ENCODE peak calls at places on chromosome 19, in nine cellular contexts. One of them, this sample, is unnamed.

GRCh38 chr19:5926641-5927438 is 12.8 kb downstream of the CAPS start:
- DNase-seq in NCI-H1930: no peak
- DNase-seq in endothelial cell: no peak
- DNase-seq in astrocyte of the spinal cord: peak; percentile 13
- DNase-seq in ELR: no peak
- DNase-seq in HFF-Myc: peak; percentile 67
- DNase-seq in stimulated activated CD4-positive, alpha-beta T cell treated with anti-CD3 and anti-CD28 coated beads, TNF-alpha, amount 100 ng/mL, for 1 hour: no peak
- DNase-seq in type B pancreatic cell: no peak
- DNase-seq in progenitor cell of endocrine pancreas: no peak
- DNase-seq in this sample: no peak

GRCh38 chr19:44573647-44574046 is 39.7 kb upstream of the IGSF23 start:
- DNase-seq in NCI-H1930: no peak
- DNase-seq in endothelial cell: no peak
- DNase-seq in astrocyte of the spinal cord: no peak
- DNase-seq in ELR: no peak
- DNase-seq in HFF-Myc: no peak
- DNase-seq in stimulated activated CD4-positive, alpha-beta T cell treated with anti-CD3 and anti-CD28 coated beads, TNF-alpha, amount 100 ng/mL, for 1 hour: no peak
- DNase-seq in type B pancreatic cell: no peak
- DNase-seq in progenitor cell of endocrine pancreas: no peak
- DNase-seq in this sample: no peak

GRCh38 chr19:21463449-21464105 is 41.8 kb upstream of the ZNF429 start:
- DNase-seq in NCI-H1930: peak; percentile 7
- DNase-seq in endothelial cell: peak; percentile 53
- DNase-seq in astrocyte of the spinal cord: peak; percentile 3
- DNase-seq in ELR: no peak
- DNase-seq in HFF-Myc: no peak
- DNase-seq in stimulated activated CD4-positive, alpha-beta T cell treated with anti-CD3 and anti-CD28 coated beads, TNF-alpha, amount 100 ng/mL, for 1 hour: no peak
- DNase-seq in type B pancreatic cell: peak; percentile 79
- DNase-seq in progenitor cell of endocrine pancreas: peak; percentile 63
- DNase-seq in this sample: no peak

GRCh38 chr19:7869453-7869909 is 4.7 kb downstream of the PRR36 start:
- DNase-seq in NCI-H1930: no peak
- DNase-seq in endothelial cell: peak; percentile 53
- DNase-seq in astrocyte of the spinal cord: no peak
- DNase-seq in ELR: peak; percentile 54
- DNase-seq in HFF-Myc: no peak
- DNase-seq in stimulated activated CD4-positive, alpha-beta T cell treated with anti-CD3 and anti-CD28 coated beads, TNF-alpha, amount 100 ng/mL, for 1 hour: peak; percentile 69
- DNase-seq in type B pancreatic cell: no peak
- DNase-seq in progenitor cell of endocrine pancreas: no peak
- DNase-seq in this sample: peak; percentile 77

GRCh38 chr19:11598103-11598483 is 810 bp downstream of the ZNF627 start:
- DNase-seq in NCI-H1930: no peak
- DNase-seq in endothelial cell: no peak
- DNase-seq in astrocyte of the spinal cord: no peak
- DNase-seq in ELR: no peak
- DNase-seq in HFF-Myc: no peak
- DNase-seq in stimulated activated CD4-positive, alpha-beta T cell treated with anti-CD3 and anti-CD28 coated beads, TNF-alpha, amount 100 ng/mL, for 1 hour: no peak
- DNase-seq in type B pancreatic cell: no peak
- DNase-seq in progenitor cell of endocrine pancreas: no peak
- DNase-seq in this sample: no peak

GRCh38 chr19:46413262-46414031 is at the start of gene CCDC8:
- DNase-seq in NCI-H1930: no peak
- DNase-seq in endothelial cell: peak; percentile 77
- DNase-seq in astrocyte of the spinal cord: peak; percentile 97
- DNase-seq in ELR: peak; percentile 61
- DNase-seq in HFF-Myc: peak; percentile 85
- DNase-seq in stimulated activated CD4-positive, alpha-beta T cell treated with anti-CD3 and anti-CD28 coated beads, TNF-alpha, amount 100 ng/mL, for 1 hour: no peak
- DNase-seq in type B pancreatic cell: peak; percentile 89
- DNase-seq in progenitor cell of endocrine pancreas: peak; percentile 85
- DNase-seq in this sample: no peak

GRCh38 chr19:16168465-16169081 is 4.8 kb downstream of the CIB3 start:
- DNase-seq in NCI-H1930: no peak
- DNase-seq in endothelial cell: no peak
- DNase-seq in astrocyte of the spinal cord: no peak
- DNase-seq in ELR: peak; percentile 22
- DNase-seq in HFF-Myc: no peak
- DNase-seq in stimulated activated CD4-positive, alpha-beta T cell treated with anti-CD3 and anti-CD28 coated beads, TNF-alpha, amount 100 ng/mL, for 1 hour: no peak
- DNase-seq in type B pancreatic cell: no peak
- DNase-seq in progenitor cell of endocrine pancreas: no peak
- DNase-seq in this sample: no peak

GRCh38 chr19:41427647-41428480 is 690 bp upstream of the B3GNT8 start:
- DNase-seq in NCI-H1930: no peak
- DNase-seq in endothelial cell: peak; percentile 33
- DNase-seq in astrocyte of the spinal cord: no peak
- DNase-seq in ELR: peak; percentile 24
- DNase-seq in HFF-Myc: no peak
- DNase-seq in stimulated activated CD4-positive, alpha-beta T cell treated with anti-CD3 and anti-CD28 coated beads, TNF-alpha, amount 100 ng/mL, for 1 hour: no peak
- DNase-seq in type B pancreatic cell: no peak
- DNase-seq in progenitor cell of endocrine pancreas: no peak
- DNase-seq in this sample: no peak

GRCh38 chr19:6125571-6125989 is 9.9 kb upstream of the ACSBG2 start:
- DNase-seq in NCI-H1930: peak; percentile 50
- DNase-seq in endothelial cell: peak; percentile 35
- DNase-seq in astrocyte of the spinal cord: peak; percentile 70
- DNase-seq in ELR: peak; percentile 85
- DNase-seq in HFF-Myc: peak; percentile 66
- DNase-seq in stimulated activated CD4-positive, alpha-beta T cell treated with anti-CD3 and anti-CD28 coated beads, TNF-alpha, amount 100 ng/mL, for 1 hour: peak; percentile 41
- DNase-seq in type B pancreatic cell: no peak
- DNase-seq in progenitor cell of endocrine pancreas: no peak
- DNase-seq in this sample: no peak

GRCh38 chr19:54035215-54036178 is 28.2 kb downstream of the VSTM1 start:
- DNase-seq in NCI-H1930: no peak
- DNase-seq in endothelial cell: no peak
- DNase-seq in astrocyte of the spinal cord: peak; percentile 81
- DNase-seq in ELR: peak; percentile 88
- DNase-seq in HFF-Myc: peak; percentile 79
- DNase-seq in stimulated activated CD4-positive, alpha-beta T cell treated with anti-CD3 and anti-CD28 coated beads, TNF-alpha, amount 100 ng/mL, for 1 hour: no peak
- DNase-seq in type B pancreatic cell: no peak
- DNase-seq in progenitor cell of endocrine pancreas: no peak
- DNase-seq in this sample: no peak

GRCh38 chr19:40341601-40342482 is 6.4 kb downstream of the C19orf47 start:
- DNase-seq in NCI-H1930: no peak
- DNase-seq in endothelial cell: no peak
- DNase-seq in astrocyte of the spinal cord: no peak
- DNase-seq in ELR: no peak
- DNase-seq in HFF-Myc: no peak
- DNase-seq in stimulated activated CD4-positive, alpha-beta T cell treated with anti-CD3 and anti-CD28 coated beads, TNF-alpha, amount 100 ng/mL, for 1 hour: no peak
- DNase-seq in type B pancreatic cell: no peak
- DNase-seq in progenitor cell of endocrine pancreas: no peak
- DNase-seq in this sample: no peak

GRCh38 chr19:34480971-34481821 is at the start of gene WTIP:
- DNase-seq in NCI-H1930: no peak
- DNase-seq in endothelial cell: peak; percentile 84
- DNase-seq in astrocyte of the spinal cord: peak; percentile 89
- DNase-seq in ELR: peak; percentile 87
- DNase-seq in HFF-Myc: no peak
- DNase-seq in stimulated activated CD4-positive, alpha-beta T cell treated with anti-CD3 and anti-CD28 coated beads, TNF-alpha, amount 100 ng/mL, for 1 hour: no peak
- DNase-seq in type B pancreatic cell: peak; percentile 91
- DNase-seq in progenitor cell of endocrine pancreas: peak; percentile 87
- DNase-seq in this sample: no peak

GRCh38 chr19:23222998-23223652 is 27.1 kb downstream of the ZNF724 start:
- DNase-seq in NCI-H1930: no peak
- DNase-seq in endothelial cell: no peak
- DNase-seq in astrocyte of the spinal cord: no peak
- DNase-seq in ELR: peak; percentile 3
- DNase-seq in HFF-Myc: no peak
- DNase-seq in stimulated activated CD4-positive, alpha-beta T cell treated with anti-CD3 and anti-CD28 coated beads, TNF-alpha, amount 100 ng/mL, for 1 hour: no peak
- DNase-seq in type B pancreatic cell: no peak
- DNase-seq in progenitor cell of endocrine pancreas: no peak
- DNase-seq in this sample: no peak

GRCh38 chr19:5234412-5234811 is 106.2 kb downstream of the PTPRS start:
- DNase-seq in NCI-H1930: no peak
- DNase-seq in endothelial cell: no peak
- DNase-seq in astrocyte of the spinal cord: no peak
- DNase-seq in ELR: no peak
- DNase-seq in HFF-Myc: no peak
- DNase-seq in stimulated activated CD4-positive, alpha-beta T cell treated with anti-CD3 and anti-CD28 coated beads, TNF-alpha, amount 100 ng/mL, for 1 hour: no peak
- DNase-seq in type B pancreatic cell: no peak
- DNase-seq in progenitor cell of endocrine pancreas: no peak
- DNase-seq in this sample: no peak

GRCh38 chr19:30419581-30420180 is 47.5 kb downstream of the ZNF536 start:
- DNase-seq in NCI-H1930: no peak
- DNase-seq in endothelial cell: no peak
- DNase-seq in astrocyte of the spinal cord: no peak
- DNase-seq in ELR: no peak
- DNase-seq in HFF-Myc: no peak
- DNase-seq in stimulated activated CD4-positive, alpha-beta T cell treated with anti-CD3 and anti-CD28 coated beads, TNF-alpha, amount 100 ng/mL, for 1 hour: no peak
- DNase-seq in type B pancreatic cell: no peak
- DNase-seq in progenitor cell of endocrine pancreas: no peak
- DNase-seq in this sample: no peak

GRCh38 chr19:17755977-17756670 is 4.8 kb downstream of the FCHO1 start:
- DNase-seq in NCI-H1930: no peak
- DNase-seq in endothelial cell: peak; percentile 59
- DNase-seq in astrocyte of the spinal cord: peak; percentile 39
- DNase-seq in ELR: peak; percentile 49
- DNase-seq in HFF-Myc: no peak
- DNase-seq in stimulated activated CD4-positive, alpha-beta T cell treated with anti-CD3 and anti-CD28 coated beads, TNF-alpha, amount 100 ng/mL, for 1 hour: no peak
- DNase-seq in type B pancreatic cell: no peak
- DNase-seq in progenitor cell of endocrine pancreas: peak; percentile 24
- DNase-seq in this sample: no peak

GRCh38 chr19:9934132-9934950 is 2.0 kb downstream of the OLFM2 start:
- DNase-seq in NCI-H1930: peak; percentile 11
- DNase-seq in endothelial cell: peak; percentile 91
- DNase-seq in astrocyte of the spinal cord: peak; percentile 53
- DNase-seq in ELR: peak; percentile 88
- DNase-seq in HFF-Myc: peak; percentile 42
- DNase-seq in stimulated activated CD4-positive, alpha-beta T cell treated with anti-CD3 and anti-CD28 coated beads, TNF-alpha, amount 100 ng/mL, for 1 hour: peak; percentile 68
- DNase-seq in type B pancreatic cell: peak; percentile 92
- DNase-seq in progenitor cell of endocrine pancreas: peak; percentile 76
- DNase-seq in this sample: peak; percentile 64

GRCh38 chr19:10961073-10961762 is 388 bp downstream of the SMARCA4 start:
- DNase-seq in NCI-H1930: no peak
- DNase-seq in endothelial cell: peak; percentile 53
- DNase-seq in astrocyte of the spinal cord: no peak
- DNase-seq in ELR: peak; percentile 55
- DNase-seq in HFF-Myc: no peak
- DNase-seq in stimulated activated CD4-positive, alpha-beta T cell treated with anti-CD3 and anti-CD28 coated beads, TNF-alpha, amount 100 ng/mL, for 1 hour: no peak
- DNase-seq in type B pancreatic cell: no peak
- DNase-seq in progenitor cell of endocrine pancreas: no peak
- DNase-seq in this sample: no peak

GRCh38 chr19:2332341-2333026 is 4.0 kb downstream of the SPPL2B start:
- DNase-seq in NCI-H1930: no peak
- DNase-seq in endothelial cell: no peak
- DNase-seq in astrocyte of the spinal cord: no peak
- DNase-seq in ELR: no peak
- DNase-seq in HFF-Myc: no peak
- DNase-seq in stimulated activated CD4-positive, alpha-beta T cell treated with anti-CD3 and anti-CD28 coated beads, TNF-alpha, amount 100 ng/mL, for 1 hour: no peak
- DNase-seq in type B pancreatic cell: no peak
- DNase-seq in progenitor cell of endocrine pancreas: no peak
- DNase-seq in this sample: no peak

GRCh38 chr19:30222993-30223865 is 149.0 kb upstream of the ZNF536 start:
- DNase-seq in NCI-H1930: no peak
- DNase-seq in endothelial cell: peak; percentile 38
- DNase-seq in astrocyte of the spinal cord: no peak
- DNase-seq in ELR: no peak
- DNase-seq in HFF-Myc: no peak
- DNase-seq in stimulated activated CD4-positive, alpha-beta T cell treated with anti-CD3 and anti-CD28 coated beads, TNF-alpha, amount 100 ng/mL, for 1 hour: no peak
- DNase-seq in type B pancreatic cell: no peak
- DNase-seq in progenitor cell of endocrine pancreas: no peak
- DNase-seq in this sample: no peak

GRCh38 chr19:48330012-48330681 is 4.8 kb downstream of the EMP3 start:
- DNase-seq in NCI-H1930: peak; percentile 96
- DNase-seq in endothelial cell: peak; percentile 77
- DNase-seq in astrocyte of the spinal cord: peak; percentile 56
- DNase-seq in ELR: no peak
- DNase-seq in HFF-Myc: no peak
- DNase-seq in stimulated activated CD4-positive, alpha-beta T cell treated with anti-CD3 and anti-CD28 coated beads, TNF-alpha, amount 100 ng/mL, for 1 hour: peak; percentile 53
- DNase-seq in type B pancreatic cell: peak; percentile 87
- DNase-seq in progenitor cell of endocrine pancreas: peak; percentile 55
- DNase-seq in this sample: peak; percentile 56

GRCh38 chr19:14944456-14944855 is 3.2 kb downstream of the OR7C2 start:
- DNase-seq in NCI-H1930: no peak
- DNase-seq in endothelial cell: no peak
- DNase-seq in astrocyte of the spinal cord: no peak
- DNase-seq in ELR: no peak
- DNase-seq in HFF-Myc: no peak
- DNase-seq in stimulated activated CD4-positive, alpha-beta T cell treated with anti-CD3 and anti-CD28 coated beads, TNF-alpha, amount 100 ng/mL, for 1 hour: no peak
- DNase-seq in type B pancreatic cell: no peak
- DNase-seq in progenitor cell of endocrine pancreas: no peak
- DNase-seq in this sample: no peak